ENCODE peak calls at places on chromosomes 16 and 17, in four cellular contexts. D is transverse colon, S is NT2/D1, E is PC-3. I is an unnamed sample. For H3K4me1, the result is how much of the 10 kb centered on the place peaks cover.

GRCh38 chr17:10166181-10166935 is 32.0 kb downstream of the GAS7 start:
- DNase-seq in D (no peak), S (no peak), E (no peak), I (no peak)

GRCh38 chr16:1946495-1947368 is 3.7 kb upstream of the MSRB1 start:
- DNase-seq in D (no peak), S (no peak), E (no peak), I (no peak)

GRCh38 chr17:48618366-48618896 is 3.3 kb upstream of the HOXB8 start:
- DNase-seq in D (peak), S (peak), E (peak), I (peak)

GRCh38 chr16:27690604-27691003 is 140.7 kb downstream of the KATNIP start:
- DNase-seq in D (peak), S (no peak), E (no peak), I (peak)

GRCh38 chr16:31072540-31073072 is 1.4 kb downstream of the ZNF668 start:
- DNase-seq in D (peak), S (no peak), E (peak), I (peak)

GRCh38 chr16:3182608-3183444 is 5.2 kb upstream of the OR1F1 start:
- DNase-seq in D (peak), S (no peak), E (peak), I (peak)

GRCh38 chr16:989354-989814 is 7.8 kb downstream of the SOX8 start:
- DNase-seq in D (no peak), S (no peak), E (no peak), I (no peak)

GRCh38 chr17:64368277-64368676 is 22.4 kb downstream of the PECAM1 start:
- DNase-seq in D (no peak), S (no peak), E (no peak), I (no peak)

GRCh38 chr17:73234746-73235145 is 26.9 kb downstream of the CPSF4L start:
- DNase-seq in D (peak), S (no peak), E (no peak), I (no peak)

GRCh38 chr17:79630821-79631639 is 20.2 kb upstream of the RBFOX3 start:
- DNase-seq in D (no peak), S (no peak), E (no peak), I (no peak)

GRCh38 chr17:43913584-43913983 is 6.2 kb upstream of the MPP2 start:
- DNase-seq in D (no peak), S (no peak), E (no peak), I (no peak)
- H3K4me1 ChIP-seq in D (under half), S (under half), E (under half), I (under half)

GRCh38 chr17:17827826-17828621 is 8.8 kb downstream of the SREBF1 start:
- DNase-seq in D (no peak), S (no peak), E (no peak), I (no peak)
- H3K4me1 ChIP-seq in D (half or more), S (under half), E (under half), I (under half)

DNA sequence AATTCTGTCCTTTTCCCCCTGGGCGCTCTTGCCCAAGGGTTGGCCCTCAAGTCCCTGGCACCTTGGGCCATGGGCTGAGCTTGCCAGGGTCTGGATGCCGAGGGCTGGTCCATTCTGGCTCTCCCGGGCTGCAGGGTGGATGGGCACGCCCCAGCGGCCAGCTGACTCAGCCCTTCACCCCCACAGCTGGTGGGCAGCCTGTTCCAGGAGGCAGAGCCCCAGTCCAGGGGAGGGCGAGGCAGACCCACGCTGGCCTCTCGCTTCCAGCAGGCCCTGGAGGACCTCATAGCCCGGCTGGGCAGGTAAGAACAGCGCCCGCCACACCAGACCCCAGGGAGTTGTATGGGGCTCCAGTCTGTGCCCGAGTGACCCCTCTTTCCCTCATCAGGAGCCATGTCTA is 15.0 kb downstream of the MYO15B start:
- DNase-seq in D (no peak), S (no peak), E (no peak), I (no peak)
- H3K4me1 ChIP-seq in D (under half), S (under half), E (under half), I (under half)

GRCh38 chr16:68994324-68994723 is 111.1 kb upstream of the HAS3 start:
- DNase-seq in D (no peak), S (no peak), E (no peak), I (no peak)
- H3K4me1 ChIP-seq in D (under half), S (under half), E (under half), I (under half)

GRCh38 chr17:47203984-47204721 is 5.0 kb upstream of the MYL4 start:
- DNase-seq in D (no peak), S (no peak), E (no peak), I (no peak)

GRCh38 chr17:47207143-47208067 is 1.7 kb upstream of the MYL4 start:
- DNase-seq in D (no peak), S (no peak), E (no peak), I (no peak)

GRCh38 chr17:47204722-47205418 is 4.3 kb upstream of the MYL4 start:
- DNase-seq in D (no peak), S (no peak), E (peak), I (peak)

GRCh38 chr17:47208744-47209488 is at the start of gene MYL4:
- DNase-seq in D (no peak), S (no peak), E (no peak), I (peak)

GRCh38 chr17:47205419-47205963 is 3.7 kb upstream of the MYL4 start:
- DNase-seq in D (peak), S (no peak), E (no peak), I (peak)
- H3K4me1 ChIP-seq in D (under half), S (under half), E (under half), I (under half)

DNA sequence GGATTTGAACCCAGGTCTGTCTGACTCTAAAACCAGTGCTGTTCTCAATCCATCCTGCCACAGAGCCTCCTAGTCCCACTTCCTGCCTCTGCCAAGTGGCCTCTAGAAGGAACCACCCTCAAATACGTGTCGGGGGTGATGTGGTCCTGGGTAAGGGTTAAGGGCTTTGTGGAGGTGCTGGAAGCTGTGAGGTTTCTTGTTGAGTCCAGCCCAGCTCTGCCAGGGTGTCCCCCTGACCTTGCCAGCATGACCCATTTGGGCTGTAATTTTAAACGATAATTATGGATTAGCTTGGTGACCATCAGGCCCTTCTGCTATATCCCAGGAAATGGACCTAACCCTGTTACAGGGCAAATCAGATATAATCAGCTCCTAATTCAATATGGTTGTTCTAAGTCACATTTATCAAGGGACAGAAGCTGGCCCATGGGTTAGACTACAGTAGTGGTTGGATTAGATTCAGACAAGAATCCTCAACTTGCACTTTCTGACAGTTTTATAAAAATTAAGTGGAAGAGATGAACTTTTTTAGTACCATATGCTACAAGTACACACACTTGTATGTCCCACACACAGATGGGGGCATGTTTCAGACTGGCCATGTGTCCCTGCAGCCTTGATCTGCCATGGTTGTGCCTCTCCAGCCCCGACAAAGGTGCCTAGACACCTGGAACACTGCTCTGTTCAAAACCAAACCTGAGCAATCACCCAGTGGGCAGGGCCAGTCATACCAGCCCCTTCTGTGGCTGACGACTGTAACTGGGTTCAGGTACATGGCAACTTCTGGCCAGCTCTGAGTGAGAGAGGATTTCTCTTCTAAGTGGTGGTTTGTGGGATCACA is 48.0 kb downstream of the SMPD3 start:
- DNase-seq in D (no peak), S (no peak), E (no peak), I (no peak)
- H3K4me1 ChIP-seq in D (under half), S (under half), E (under half), I (under half)

GRCh38 chr16:10581507-10581906 is 1.1 kb upstream of the EMP2 start:
- DNase-seq in D (no peak), S (no peak), E (no peak), I (peak)
- H3K4me1 ChIP-seq in D (under half), S (under half), E (half or more), I (under half)

DNA sequence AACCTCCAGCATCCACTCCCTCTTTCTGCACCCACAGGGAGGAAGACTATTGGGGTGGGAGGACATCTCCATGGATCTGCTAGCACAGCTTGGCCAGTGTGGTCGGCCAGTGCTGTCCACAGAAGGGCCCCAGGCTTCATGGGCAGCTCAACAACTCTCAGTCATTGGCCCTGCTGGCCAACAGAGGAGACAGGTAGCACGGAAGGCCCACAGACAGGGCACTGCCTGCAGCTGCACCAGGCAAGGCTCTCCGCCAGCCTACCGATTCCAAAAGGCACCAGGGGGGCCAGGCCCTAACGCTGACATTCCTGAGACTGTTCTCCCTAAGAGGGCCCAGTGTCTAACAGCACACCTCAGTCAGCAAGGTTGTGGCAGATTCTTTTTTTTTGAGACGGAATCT is 15.7 kb downstream of the RAB5C start:
- DNase-seq in D (no peak), S (no peak), E (no peak), I (no peak)
- H3K4me1 ChIP-seq in D (under half), S (under half), E (under half), I (under half)

I was measured in fibroblast of lung.